ENCODE peak calls at places on chromosomes 16 and 17, in ten cellular contexts. E is RWPE1; G is effector memory CD4-positive, alpha-beta T cell; A is T-cell; N is AG08396; K is tibial nerve; Y is hypothalamus; U is activated T-cell treated with anti-CD3 and anti-CD28 coated beads, Interleukin-2, amount 50 U/mL, for 1 hour; O is AG09319; V is activated CD8-positive, alpha-beta T cell treated with anti-CD3 and anti-CD28 coated beads for 36 hours. T is an unnamed sample.

GRCh38 chr16:77913738-77914263 is 108.5 kb upstream of the CLEC3A start:
- DNase-seq in E (no peak), G (no peak), A (no peak), N (no peak), K (no peak), Y (no peak), U (no peak), O (no peak), V (no peak), T (no peak)

GRCh38 chr16:78058165-78058564 is 35.8 kb downstream of the CLEC3A start:
- DNase-seq in E (no peak), G (no peak), A (no peak), N (no peak), K (no peak), Y (no peak), U (no peak), O (no peak), V (no peak), T (no peak)

GRCh38 chr16:85027349-85027967 is at the start of gene KIAA0513:
- DNase-seq in E (peak), G (peak), A (peak), N (peak), K (peak), Y (peak), U (peak), O (peak), V (peak), T (peak)

GRCh38 chr17:41624208-41625101 is at the start of gene KRT17:
- DNase-seq in E (peak), G (no peak), A (no peak), N (no peak), K (no peak), Y (no peak), U (no peak), O (no peak), V (no peak), T (no peak)

GRCh38 chr16:89811321-89811720 is 5.1 kb downstream of the FANCA start:
- DNase-seq in E (no peak), G (no peak), A (no peak), N (no peak), K (no peak), Y (no peak), U (no peak), O (no peak), V (no peak), T (no peak)

GRCh38 chr17:43528988-43529814 is 16.9 kb downstream of the ETV4 start:
- DNase-seq in E (no peak), G (no peak), A (no peak), N (no peak), K (no peak), Y (no peak), U (no peak), O (no peak), V (no peak), T (no peak)

GRCh38 chr17:49845210-49845782 is 2.6 kb downstream of the TAC4 start:
- DNase-seq in E (no peak), G (no peak), A (no peak), N (no peak), K (no peak), Y (peak), U (no peak), O (no peak), V (no peak), T (no peak)

GRCh38 chr16:49472598-49472997 is 99.0 kb downstream of the C16orf78 start:
- DNase-seq in E (no peak), G (no peak), A (no peak), N (no peak), K (no peak), Y (no peak), U (peak), O (no peak), V (no peak), T (no peak)

T was measured in naive B cell.